ENCODE peak calls at places on chromosomes 1 and 21, in seven cellular contexts. O, Q, F, W, P, B and J are unnamed samples.

GRCh38 chr1:29523531-29523930 is 287.2 kb downstream of the PTPRU start:
- DNase-seq in Q (no peak), P (no peak), B (no peak), W (no peak), O (no peak), F (no peak), J (no peak)

GRCh38 chr21:34674467-34674866 is 5.7 kb downstream of the CLIC6 start:
- DNase-seq in O (no peak), W (no peak), P (no peak), B (no peak), Q (no peak), F (no peak), J (no peak)

GRCh38 chr1:76998582-76999189 is 131.4 kb downstream of the ST6GALNAC5 start:
- DNase-seq in F (no peak), P (peak), Q (no peak), W (peak), O (no peak), B (no peak), J (peak)

GRCh38 chr1:10733967-10734366 is 62.5 kb downstream of the CASZ1 start:
- DNase-seq in P (no peak), O (no peak), F (no peak), B (no peak), W (no peak), Q (no peak), J (no peak)

GRCh38 chr1:182281541-182281940 is 110.0 kb downstream of the GLUL start:
- DNase-seq in P (no peak), B (no peak), F (no peak), W (no peak), O (no peak), Q (no peak), J (no peak)

GRCh38 chr1:199073166-199073565 is 434.3 kb downstream of the PTPRC start:
- DNase-seq in O (no peak), W (no peak), B (no peak), P (no peak), Q (no peak), F (no peak), J (no peak)

GRCh38 chr1:153616885-153617428 is 832 bp upstream of the S100A14 start:
- DNase-seq in B (no peak), Q (no peak), F (no peak), P (no peak), W (no peak), O (no peak), J (no peak)

GRCh38 chr1:228344631-228345072 is 62.0 kb downstream of the TRIM11 start:
- DNase-seq in B (no peak), O (no peak), W (no peak), P (no peak), F (no peak), Q (no peak), J (no peak)

GRCh38 chr1:247517795-247518612 is 18.2 kb downstream of the OR2C3 start:
- DNase-seq in B (no peak), F (no peak), P (no peak), Q (no peak), W (no peak), O (no peak), J (no peak)

GRCh38 chr1:51313961-51314777 is 16.2 kb downstream of the TTC39A start:
- DNase-seq in P (peak), W (peak), O (no peak), Q (no peak), F (peak), B (no peak), J (no peak)

GRCh38 chr1:53270107-53270506 is 31.8 kb upstream of the MAGOH start:
- DNase-seq in O (no peak), Q (no peak), F (no peak), P (no peak), B (no peak), W (no peak), J (no peak)

GRCh38 chr1:70762386-70762785 is 285.2 kb downstream of the PTGER3 start:
- DNase-seq in F (no peak), P (no peak), W (no peak), Q (no peak), B (no peak), O (no peak), J (no peak)

GRCh38 chr1:199123615-199124014 is 484.8 kb downstream of the PTPRC start:
- DNase-seq in O (peak), W (peak), P (no peak), Q (no peak), F (peak), B (no peak), J (no peak)

GRCh38 chr1:234327577-234328164 is 45.6 kb upstream of the COA6 start:
- DNase-seq in P (no peak), W (no peak), Q (no peak), F (no peak), B (no peak), O (no peak), J (no peak)

GRCh38 chr21:41691205-41692203 is 75.3 kb downstream of the RIPK4 start:
- DNase-seq in Q (no peak), B (no peak), P (no peak), W (no peak), F (peak), O (peak), J (no peak)

GRCh38 chr1:93814059-93814794 is 64.8 kb downstream of the DNTTIP2 start:
- DNase-seq in O (peak), Q (peak), B (no peak), F (peak), P (peak), W (peak), J (peak)

GRCh38 chr1:224333939-224334701 is 4.1 kb upstream of the NVL start:
- DNase-seq in B (no peak), W (no peak), F (no peak), Q (no peak), O (no peak), P (no peak), J (no peak)

GRCh38 chr1:180179162-180179957 is 24.7 kb downstream of the QSOX1 start:
- DNase-seq in O (no peak), Q (no peak), F (no peak), W (no peak), P (no peak), B (no peak), J (no peak)

GRCh38 chr1:182385885-182386853 is 5.4 kb downstream of the GLUL start:
- DNase-seq in O (no peak), W (no peak), P (no peak), F (no peak), B (no peak), Q (no peak), J (no peak)

GRCh38 chr1:203596673-203597072 is 30.0 kb upstream of the ATP2B4 start:
- DNase-seq in F (no peak), P (no peak), Q (no peak), W (no peak), O (no peak), B (no peak), J (no peak)

GRCh38 chr1:7380712-7381111 is 390.4 kb upstream of the VAMP3 start:
- DNase-seq in F (no peak), W (no peak), O (no peak), B (no peak), Q (no peak), P (no peak), J (no peak)

GRCh38 chr1:9376430-9376829 is 83.7 kb downstream of the SPSB1 start:
- DNase-seq in Q (no peak), W (no peak), P (no peak), F (no peak), B (no peak), O (no peak), J (no peak)

GRCh38 chr21:27423073-27423472 is 456.2 kb upstream of the ADAMTS5 start:
- DNase-seq in Q (no peak), F (no peak), W (peak), B (peak), P (no peak), O (no peak), J (peak)

GRCh38 chr1:111987502-111987901 is 2.0 kb downstream of the KCND3 start:
- DNase-seq in Q (no peak), O (no peak), B (peak), P (no peak), W (no peak), F (no peak), J (no peak)

GRCh38 chr1:18241932-18242331 is 134.3 kb downstream of the IGSF21 start:
- DNase-seq in Q (no peak), P (no peak), B (no peak), O (no peak), F (no peak), W (no peak), J (no peak)

GRCh38 chr1:225962440-225962975 is 21.5 kb upstream of the LEFTY2 start:
- DNase-seq in P (no peak), W (no peak), F (peak), O (peak), Q (peak), B (peak), J (no peak)

GRCh38 chr1:193104496-193104905 is 713 bp downstream of the GLRX2 start:
- DNase-seq in F (peak), W (no peak), P (peak), B (peak), O (no peak), Q (no peak), J (no peak)

GRCh38 chr1:113057006-113057405 is 16.0 kb upstream of the LRIG2 start:
- DNase-seq in W (no peak), O (no peak), Q (no peak), B (no peak), P (no peak), F (no peak), J (no peak)

GRCh38 chr21:41648591-41649031 is 118.2 kb downstream of the RIPK4 start:
- DNase-seq in F (no peak), Q (no peak), B (no peak), W (no peak), O (no peak), P (no peak), J (no peak)

GRCh38 chr1:29521846-29522580 is 285.7 kb downstream of the PTPRU start:
- DNase-seq in W (no peak), B (no peak), Q (no peak), O (no peak), P (no peak), F (no peak), J (no peak)

GRCh38 chr1:156896490-156897033 is 3.0 kb downstream of the PEAR1 start:
- DNase-seq in Q (no peak), F (peak), W (peak), O (no peak), B (no peak), P (peak), J (peak)

GRCh38 chr1:85656256-85656655 is 52.0 kb downstream of the ZNHIT6 start:
- DNase-seq in Q (no peak), B (no peak), F (no peak), P (no peak), O (no peak), W (peak), J (no peak)

GRCh38 chr1:165854101-165854845 is 26.9 kb downstream of the UCK2 start:
- DNase-seq in F (peak), P (no peak), W (peak), O (peak), Q (no peak), B (no peak), J (peak)

GRCh38 chr1:55049271-55049913 is 10.0 kb downstream of the PCSK9 start:
- DNase-seq in F (no peak), W (no peak), B (no peak), P (no peak), Q (no peak), O (no peak), J (no peak)

GRCh38 chr21:45295576-45296365 is 8.1 kb upstream of the POFUT2 start:
- DNase-seq in B (no peak), F (peak), P (no peak), O (no peak), W (no peak), Q (no peak), J (no peak)

GRCh38 chr1:218686258-218686657 is 341.1 kb downstream of the TGFB2 start:
- DNase-seq in W (peak), B (no peak), O (no peak), Q (no peak), P (no peak), F (no peak), J (peak)

GRCh38 chr1:100606438-100606837 is 68.5 kb downstream of the GPR88 start:
- DNase-seq in P (peak), F (peak), W (no peak), O (no peak), B (peak), Q (no peak), J (peak)

GRCh38 chr1:230976825-230977747 is 1.6 kb downstream of the TTC13 start:
- DNase-seq in P (peak), W (no peak), B (no peak), O (peak), F (no peak), Q (no peak), J (no peak)

GRCh38 chr1:15344800-15345710 is 64.6 kb upstream of the EFHD2 start:
- DNase-seq in P (no peak), O (no peak), W (no peak), F (no peak), Q (no peak), B (no peak), J (no peak)

GRCh38 chr1:156470483-156470882 is 30.1 kb downstream of the MEF2D start:
- DNase-seq in B (no peak), W (no peak), Q (no peak), P (no peak), F (no peak), O (no peak), J (no peak)